ENCODE peak calls at places on chromosome 13, in six cellular contexts. One of them, this sample, is unnamed.

GRCh38 chr13:46367622-46368327 is 19.3 kb downstream of the RUBCNL start:
- DNase-seq in thyroid gland: no peak
- DNase-seq in AG10803: no peak
- DNase-seq in tibial nerve: no peak
- DNase-seq in Caco-2: no peak
- DNase-seq in progenitor cell of endocrine pancreas: no peak
- DNase-seq in this sample: no peak

GRCh38 chr13:51955281-51955771 is 55.9 kb downstream of the ATP7B start:
- DNase-seq in tibial nerve: no peak
- DNase-seq in progenitor cell of endocrine pancreas: no peak
- DNase-seq in thyroid gland: no peak
- DNase-seq in AG10803: no peak
- DNase-seq in Caco-2: no peak
- DNase-seq in this sample: no peak

GRCh38 chr13:49620170-49620621 is 8.1 kb upstream of the ARL11 start:
- DNase-seq in Caco-2: no peak
- DNase-seq in thyroid gland: no peak
- DNase-seq in tibial nerve: no peak
- DNase-seq in progenitor cell of endocrine pancreas: no peak
- DNase-seq in AG10803: no peak
- DNase-seq in this sample: no peak

GRCh38 chr13:48575014-48575413 is 42.1 kb upstream of the RCBTB2 start:
- DNase-seq in Caco-2: no peak
- DNase-seq in tibial nerve: no peak
- DNase-seq in progenitor cell of endocrine pancreas: no peak
- DNase-seq in thyroid gland: no peak
- DNase-seq in AG10803: no peak
- DNase-seq in this sample: no peak

GRCh38 chr13:106182404-106182803 is 353.1 kb downstream of the EFNB2 start:
- DNase-seq in thyroid gland: no peak
- DNase-seq in Caco-2: no peak
- DNase-seq in tibial nerve: no peak
- DNase-seq in progenitor cell of endocrine pancreas: no peak
- DNase-seq in AG10803: peak
- DNase-seq in this sample: no peak

GRCh38 chr13:110874508-110874960 is 40.3 kb downstream of the ANKRD10 start:
- DNase-seq in Caco-2: peak
- DNase-seq in thyroid gland: peak
- DNase-seq in tibial nerve: peak
- DNase-seq in AG10803: peak
- DNase-seq in progenitor cell of endocrine pancreas: peak
- DNase-seq in this sample: peak

GRCh38 chr13:98089246-98089645 is 53.6 kb upstream of the FARP1 start:
- DNase-seq in progenitor cell of endocrine pancreas: no peak
- DNase-seq in tibial nerve: no peak
- DNase-seq in Caco-2: no peak
- DNase-seq in thyroid gland: no peak
- DNase-seq in AG10803: peak
- DNase-seq in this sample: no peak

GRCh38 chr13:35768126-35768525 is 291.6 kb upstream of the MAB21L1 start:
- DNase-seq in tibial nerve: no peak
- DNase-seq in AG10803: no peak
- DNase-seq in Caco-2: no peak
- DNase-seq in progenitor cell of endocrine pancreas: no peak
- DNase-seq in thyroid gland: no peak
- DNase-seq in this sample: no peak

GRCh38 chr13:39054112-39054511 is 15.9 kb downstream of the NHLRC3 start:
- DNase-seq in tibial nerve: no peak
- DNase-seq in Caco-2: no peak
- DNase-seq in AG10803: no peak
- DNase-seq in progenitor cell of endocrine pancreas: no peak
- DNase-seq in thyroid gland: no peak
- DNase-seq in this sample: no peak

GRCh38 chr13:40388617-40389016 is 277.8 kb downstream of the FOXO1 start:
- DNase-seq in AG10803: peak
- DNase-seq in Caco-2: no peak
- DNase-seq in thyroid gland: no peak
- DNase-seq in tibial nerve: no peak
- DNase-seq in progenitor cell of endocrine pancreas: no peak
- DNase-seq in this sample: no peak

GRCh38 chr13:48302920-48303330 is 626 bp upstream of the RB1 start:
- DNase-seq in thyroid gland: no peak
- DNase-seq in Caco-2: no peak
- DNase-seq in tibial nerve: peak
- DNase-seq in AG10803: peak
- DNase-seq in progenitor cell of endocrine pancreas: no peak
- DNase-seq in this sample: no peak

GRCh38 chr13:93847162-93847561 is 620.6 kb downstream of the GPC6 start:
- DNase-seq in progenitor cell of endocrine pancreas: no peak
- DNase-seq in tibial nerve: no peak
- DNase-seq in AG10803: peak
- DNase-seq in thyroid gland: no peak
- DNase-seq in Caco-2: no peak
- DNase-seq in this sample: no peak

GRCh38 chr13:79427265-79427664 is 21.2 kb upstream of the RBM26 start:
- DNase-seq in AG10803: no peak
- DNase-seq in thyroid gland: no peak
- DNase-seq in tibial nerve: no peak
- DNase-seq in progenitor cell of endocrine pancreas: no peak
- DNase-seq in Caco-2: no peak
- DNase-seq in this sample: no peak

GRCh38 chr13:30191491-30192100 is 115.8 kb downstream of the KATNAL1 start:
- DNase-seq in Caco-2: no peak
- DNase-seq in tibial nerve: no peak
- DNase-seq in AG10803: peak
- DNase-seq in progenitor cell of endocrine pancreas: no peak
- DNase-seq in thyroid gland: no peak
- DNase-seq in this sample: no peak

GRCh38 chr13:97878421-97879375 is 74.8 kb upstream of the IPO5 start:
- DNase-seq in progenitor cell of endocrine pancreas: no peak
- DNase-seq in Caco-2: no peak
- DNase-seq in AG10803: no peak
- DNase-seq in thyroid gland: peak
- DNase-seq in tibial nerve: no peak
- DNase-seq in this sample: no peak

GRCh38 chr13:21012211-21012610 is 49.2 kb downstream of the LATS2 start:
- DNase-seq in Caco-2: no peak
- DNase-seq in thyroid gland: no peak
- DNase-seq in progenitor cell of endocrine pancreas: no peak
- DNase-seq in AG10803: no peak
- DNase-seq in tibial nerve: no peak
- DNase-seq in this sample: no peak

GRCh38 chr13:80074143-80074752 is 266.7 kb downstream of the SPRY2 start:
- DNase-seq in tibial nerve: no peak
- DNase-seq in AG10803: no peak
- DNase-seq in thyroid gland: no peak
- DNase-seq in progenitor cell of endocrine pancreas: no peak
- DNase-seq in Caco-2: no peak
- DNase-seq in this sample: no peak

GRCh38 chr13:59774511-59774911 is 389.2 kb downstream of the DIAPH3 start:
- DNase-seq in progenitor cell of endocrine pancreas: no peak
- DNase-seq in AG10803: peak
- DNase-seq in tibial nerve: no peak
- DNase-seq in Caco-2: peak
- DNase-seq in thyroid gland: no peak
- DNase-seq in this sample: no peak

GRCh38 chr13:59770451-59770850 is 393.3 kb downstream of the DIAPH3 start:
- DNase-seq in progenitor cell of endocrine pancreas: no peak
- DNase-seq in AG10803: no peak
- DNase-seq in Caco-2: no peak
- DNase-seq in tibial nerve: no peak
- DNase-seq in thyroid gland: no peak
- DNase-seq in this sample: no peak

GRCh38 chr13:59766236-59766635 is 397.5 kb downstream of the DIAPH3 start:
- DNase-seq in AG10803: no peak
- DNase-seq in thyroid gland: no peak
- DNase-seq in progenitor cell of endocrine pancreas: no peak
- DNase-seq in tibial nerve: no peak
- DNase-seq in Caco-2: no peak
- DNase-seq in this sample: no peak

GRCh38 chr13:59776924-59777690 is 386.6 kb downstream of the DIAPH3 start:
- DNase-seq in AG10803: peak
- DNase-seq in progenitor cell of endocrine pancreas: no peak
- DNase-seq in thyroid gland: no peak
- DNase-seq in tibial nerve: no peak
- DNase-seq in Caco-2: no peak
- DNase-seq in this sample: no peak

GRCh38 chr13:59771272-59771671 is 392.5 kb downstream of the DIAPH3 start:
- DNase-seq in tibial nerve: no peak
- DNase-seq in thyroid gland: no peak
- DNase-seq in Caco-2: no peak
- DNase-seq in AG10803: peak
- DNase-seq in progenitor cell of endocrine pancreas: no peak
- DNase-seq in this sample: no peak
- TF ChIP-seq CTCF in tibial nerve: no peak
- TF ChIP-seq CTCF in thyroid gland: peak
- TF ChIP-seq CTCF in Caco-2: peak
- TF ChIP-seq CTCF in AG10803: peak
- TF ChIP-seq CTCF in progenitor cell of endocrine pancreas: peak
- TF ChIP-seq CTCF in this sample: peak

GRCh38 chr13:72839831-72840426 is 58.0 kb downstream of the PIBF1 start:
- DNase-seq in thyroid gland: peak
- DNase-seq in progenitor cell of endocrine pancreas: peak
- DNase-seq in AG10803: peak
- DNase-seq in tibial nerve: no peak
- DNase-seq in Caco-2: peak
- DNase-seq in this sample: no peak
- TF ChIP-seq CTCF in thyroid gland: peak
- TF ChIP-seq CTCF in progenitor cell of endocrine pancreas: peak
- TF ChIP-seq CTCF in AG10803: peak
- TF ChIP-seq CTCF in tibial nerve: peak
- TF ChIP-seq CTCF in Caco-2: peak
- TF ChIP-seq CTCF in this sample: peak

DNA sequence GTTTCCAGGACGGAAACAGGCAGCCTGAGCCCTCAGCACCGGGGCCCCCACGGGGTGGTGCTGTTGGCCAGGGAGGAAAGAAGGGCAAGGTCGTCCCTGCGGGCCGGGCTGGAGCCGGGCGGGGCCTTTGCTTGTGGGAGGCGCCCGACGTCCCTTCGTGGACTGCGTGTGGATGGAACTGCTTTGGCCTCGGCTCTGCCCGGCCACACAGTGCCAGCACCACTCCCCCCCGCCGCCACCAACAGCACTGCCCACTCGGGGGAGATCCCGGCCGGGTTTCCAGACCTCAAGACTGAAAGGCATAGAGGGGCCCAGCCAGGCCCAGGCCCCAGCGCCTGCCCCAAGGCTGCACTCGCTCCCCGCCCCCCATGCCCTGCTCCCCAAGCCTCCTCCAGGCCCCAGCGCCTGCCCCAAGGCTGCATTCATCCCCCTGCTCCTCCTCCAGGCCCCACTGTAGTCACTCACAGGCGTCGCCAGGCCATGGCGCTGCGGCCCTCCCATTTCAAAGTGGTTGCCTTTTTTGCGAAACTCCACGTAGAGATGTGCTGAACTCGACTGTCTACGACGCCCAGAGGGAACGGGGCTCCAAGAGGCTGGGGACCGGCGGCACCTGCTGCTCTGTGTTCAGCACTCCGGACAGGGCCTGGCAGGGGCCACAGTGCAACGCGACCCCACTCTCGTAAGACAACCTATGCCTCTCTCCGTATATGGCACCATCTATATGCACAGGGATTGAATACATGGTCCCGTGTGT is 22.5 kb downstream of the C13orf46 start:
- DNase-seq in progenitor cell of endocrine pancreas: no peak
- DNase-seq in AG10803: peak
- DNase-seq in thyroid gland: peak
- DNase-seq in tibial nerve: peak
- DNase-seq in Caco-2: peak
- DNase-seq in this sample: no peak
- TF ChIP-seq CTCF in progenitor cell of endocrine pancreas: peak
- TF ChIP-seq CTCF in AG10803: peak
- TF ChIP-seq CTCF in thyroid gland: peak
- TF ChIP-seq CTCF in tibial nerve: peak
- TF ChIP-seq CTCF in Caco-2: peak
- TF ChIP-seq CTCF in this sample: peak

DNA sequence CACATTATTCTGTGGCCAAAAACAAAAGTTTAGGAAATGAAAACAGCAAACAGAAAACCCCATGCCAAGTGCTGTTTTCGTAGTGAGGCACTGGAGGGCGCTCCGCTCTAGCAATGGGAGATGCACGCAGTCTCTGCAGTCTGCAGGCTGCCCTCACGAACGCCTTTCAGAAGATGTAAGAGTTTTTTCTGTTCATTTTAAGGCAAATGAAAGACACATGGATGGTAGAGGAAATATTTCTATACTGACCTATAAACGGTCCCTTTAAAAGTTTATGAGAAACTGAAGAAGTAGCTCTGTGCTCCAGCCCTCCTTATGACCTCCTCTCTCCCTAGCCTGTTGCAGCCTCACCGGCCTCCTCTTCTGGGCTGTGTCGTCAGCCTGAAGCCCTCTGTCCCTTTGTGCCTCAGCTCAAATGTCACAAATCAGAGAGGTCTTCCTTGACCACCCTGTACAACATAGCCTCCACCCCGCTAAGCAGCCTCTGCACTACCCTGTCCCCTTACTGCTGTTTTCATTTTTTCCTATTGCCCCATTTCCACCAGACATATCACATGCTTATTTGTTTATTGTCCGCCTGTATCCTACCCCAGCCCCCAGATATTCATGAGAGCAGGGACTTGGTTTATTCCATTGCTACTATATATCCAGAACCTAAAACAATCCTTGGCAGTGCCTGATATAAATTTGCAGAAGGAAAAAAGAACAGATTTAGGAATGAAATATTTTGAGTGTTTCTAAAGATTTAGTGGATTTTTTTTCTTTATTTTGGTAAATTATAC is 116.4 kb downstream of the TM9SF2 start:
- DNase-seq in tibial nerve: peak
- DNase-seq in thyroid gland: no peak
- DNase-seq in progenitor cell of endocrine pancreas: peak
- DNase-seq in Caco-2: no peak
- DNase-seq in AG10803: peak
- DNase-seq in this sample: no peak
- TF ChIP-seq CTCF in tibial nerve: peak
- TF ChIP-seq CTCF in thyroid gland: no peak
- TF ChIP-seq CTCF in progenitor cell of endocrine pancreas: peak
- TF ChIP-seq CTCF in Caco-2: peak
- TF ChIP-seq CTCF in AG10803: peak
- TF ChIP-seq CTCF in this sample: peak

DNA sequence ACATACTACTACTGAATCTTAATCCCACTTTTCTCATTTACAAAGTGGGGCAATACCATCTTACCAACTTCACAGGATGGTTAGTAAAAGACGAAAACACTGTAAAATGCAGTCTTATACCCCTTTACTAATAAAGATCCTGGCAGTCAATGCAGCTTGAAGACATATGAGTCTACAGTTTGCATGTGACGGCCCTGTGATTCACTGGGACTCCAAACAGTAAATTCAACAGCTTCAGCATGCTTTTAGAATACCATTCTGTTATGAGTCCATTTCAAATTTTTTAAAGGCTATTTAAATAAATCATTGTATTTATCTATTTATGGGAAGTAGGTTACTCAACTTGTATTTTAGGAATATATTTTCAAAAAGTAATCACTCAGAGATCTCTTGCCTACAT is 629.1 kb downstream of the LIG4 start:
- DNase-seq in Caco-2: no peak
- DNase-seq in progenitor cell of endocrine pancreas: no peak
- DNase-seq in AG10803: peak
- DNase-seq in tibial nerve: no peak
- DNase-seq in thyroid gland: no peak
- DNase-seq in this sample: no peak
- TF ChIP-seq CTCF in Caco-2: no peak
- TF ChIP-seq CTCF in progenitor cell of endocrine pancreas: no peak
- TF ChIP-seq CTCF in AG10803: no peak
- TF ChIP-seq CTCF in tibial nerve: no peak
- TF ChIP-seq CTCF in thyroid gland: no peak
- TF ChIP-seq CTCF in this sample: no peak